ENCODE peak calls at places on chromosomes 2 and 18, in four cellular contexts. One of them, this sample, is unnamed.

GRCh38 chr18:13202571-13202970 is 16.0 kb upstream of the LDLRAD4 start:
- DNase-seq in glutamatergic neuron: no peak
- DNase-seq in progenitor cell of endocrine pancreas: no peak
- DNase-seq in stomach: no peak
- DNase-seq in this sample: no peak

GRCh38 chr2:128445533-128445900 is 126.8 kb upstream of the HS6ST1 start:
- DNase-seq in glutamatergic neuron: no peak
- DNase-seq in progenitor cell of endocrine pancreas: no peak
- DNase-seq in stomach: peak
- DNase-seq in this sample: no peak

GRCh38 chr18:28176933-28177827 is at the start of gene CDH2:
- DNase-seq in glutamatergic neuron: peak
- DNase-seq in progenitor cell of endocrine pancreas: peak
- DNase-seq in stomach: peak
- DNase-seq in this sample: peak

GRCh38 chr2:212939777-212940531 is 211.5 kb downstream of the IKZF2 start:
- DNase-seq in glutamatergic neuron: no peak
- DNase-seq in progenitor cell of endocrine pancreas: no peak
- DNase-seq in stomach: peak
- DNase-seq in this sample: no peak

GRCh38 chr2:165794520-165794882 is 454 bp upstream of the GALNT3 start:
- DNase-seq in glutamatergic neuron: peak
- DNase-seq in progenitor cell of endocrine pancreas: no peak
- DNase-seq in stomach: peak
- DNase-seq in this sample: peak

GRCh38 chr2:239337122-239337876 is 63.5 kb downstream of the HDAC4 start:
- DNase-seq in glutamatergic neuron: no peak
- DNase-seq in progenitor cell of endocrine pancreas: no peak
- DNase-seq in stomach: no peak
- DNase-seq in this sample: no peak

GRCh38 chr2:225465827-225466226 is 66.3 kb downstream of the NYAP2 start:
- DNase-seq in glutamatergic neuron: no peak
- DNase-seq in progenitor cell of endocrine pancreas: no peak
- DNase-seq in stomach: no peak
- DNase-seq in this sample: no peak

GRCh38 chr2:238567996-238568395 is 141.3 kb downstream of the ASB1 start:
- DNase-seq in glutamatergic neuron: no peak
- DNase-seq in progenitor cell of endocrine pancreas: no peak
- DNase-seq in stomach: no peak
- DNase-seq in this sample: no peak

GRCh38 chr2:24104110-24104650 is 19.0 kb downstream of the PFN4 start:
- DNase-seq in glutamatergic neuron: no peak
- DNase-seq in progenitor cell of endocrine pancreas: no peak
- DNase-seq in stomach: no peak
- DNase-seq in this sample: no peak

GRCh38 chr2:136920652-136921333 is 155.4 kb downstream of the THSD7B start:
- DNase-seq in glutamatergic neuron: peak
- DNase-seq in progenitor cell of endocrine pancreas: no peak
- DNase-seq in stomach: no peak
- DNase-seq in this sample: no peak

GRCh38 chr2:128198666-128199065 is 107.7 kb downstream of the UGGT1 start:
- DNase-seq in glutamatergic neuron: no peak
- DNase-seq in progenitor cell of endocrine pancreas: no peak
- DNase-seq in stomach: no peak
- DNase-seq in this sample: no peak

GRCh38 chr2:186060744-186061143 is 322.1 kb downstream of the FSIP2 start:
- DNase-seq in glutamatergic neuron: no peak
- DNase-seq in progenitor cell of endocrine pancreas: no peak
- DNase-seq in stomach: no peak
- DNase-seq in this sample: no peak

GRCh38 chr2:149221898-149222297 is 108.5 kb upstream of the LYPD6 start:
- DNase-seq in glutamatergic neuron: peak
- DNase-seq in progenitor cell of endocrine pancreas: no peak
- DNase-seq in stomach: no peak
- DNase-seq in this sample: no peak

GRCh38 chr2:176830362-176830761 is 382.2 kb upstream of the HNRNPA3 start:
- DNase-seq in glutamatergic neuron: no peak
- DNase-seq in progenitor cell of endocrine pancreas: no peak
- DNase-seq in stomach: no peak
- DNase-seq in this sample: peak

GRCh38 chr2:57190007-57190406 is 856.6 kb upstream of the VRK2 start:
- DNase-seq in glutamatergic neuron: no peak
- DNase-seq in progenitor cell of endocrine pancreas: no peak
- DNase-seq in stomach: no peak
- DNase-seq in this sample: no peak

GRCh38 chr2:170324640-170325046 is 146.7 kb downstream of the MYO3B start:
- DNase-seq in glutamatergic neuron: peak
- DNase-seq in progenitor cell of endocrine pancreas: peak
- DNase-seq in stomach: peak
- DNase-seq in this sample: peak

GRCh38 chr2:86563650-86564061 is 413 bp upstream of the CHMP3 start:
- DNase-seq in glutamatergic neuron: no peak
- DNase-seq in progenitor cell of endocrine pancreas: no peak
- DNase-seq in stomach: no peak
- DNase-seq in this sample: no peak

GRCh38 chr2:25222475-25223121 is 54.2 kb upstream of the POMC start:
- DNase-seq in glutamatergic neuron: no peak
- DNase-seq in progenitor cell of endocrine pancreas: no peak
- DNase-seq in stomach: no peak
- DNase-seq in this sample: no peak

GRCh38 chr2:168346725-168347477 is 99.5 kb upstream of the STK39 start:
- DNase-seq in glutamatergic neuron: peak
- DNase-seq in progenitor cell of endocrine pancreas: peak
- DNase-seq in stomach: peak
- DNase-seq in this sample: peak

GRCh38 chr2:73739101-73739500 is 2.0 kb upstream of the TPRKB start:
- DNase-seq in glutamatergic neuron: no peak
- DNase-seq in progenitor cell of endocrine pancreas: no peak
- DNase-seq in stomach: no peak
- DNase-seq in this sample: no peak

GRCh38 chr2:8119782-8120551 is 561.9 kb upstream of the ID2 start:
- DNase-seq in glutamatergic neuron: no peak
- DNase-seq in progenitor cell of endocrine pancreas: no peak
- DNase-seq in stomach: no peak
- DNase-seq in this sample: no peak

GRCh38 chr2:3447789-3448317 is 68.4 kb downstream of the TRAPPC12 start:
- DNase-seq in glutamatergic neuron: no peak
- DNase-seq in progenitor cell of endocrine pancreas: no peak
- DNase-seq in stomach: no peak
- DNase-seq in this sample: no peak

GRCh38 chr2:108607706-108608301 is 73.5 kb downstream of the LIMS1 start:
- DNase-seq in glutamatergic neuron: no peak
- DNase-seq in progenitor cell of endocrine pancreas: no peak
- DNase-seq in stomach: peak
- DNase-seq in this sample: peak

GRCh38 chr2:144650886-144651285 is 131.0 kb upstream of the ZEB2 start:
- DNase-seq in glutamatergic neuron: no peak
- DNase-seq in progenitor cell of endocrine pancreas: no peak
- DNase-seq in stomach: no peak
- DNase-seq in this sample: no peak

GRCh38 chr18:40037386-40037785 is 1917.6 kb upstream of the PIK3C3 start:
- DNase-seq in glutamatergic neuron: no peak
- DNase-seq in progenitor cell of endocrine pancreas: no peak
- DNase-seq in stomach: no peak
- DNase-seq in this sample: no peak

GRCh38 chr2:218476676-218477075 is 57.8 kb downstream of the VIL1 start:
- DNase-seq in glutamatergic neuron: no peak
- DNase-seq in progenitor cell of endocrine pancreas: no peak
- DNase-seq in stomach: no peak
- DNase-seq in this sample: no peak

GRCh38 chr2:62152000-62152399 is 43.9 kb upstream of the B3GNT2 start:
- DNase-seq in glutamatergic neuron: no peak
- DNase-seq in progenitor cell of endocrine pancreas: no peak
- DNase-seq in stomach: no peak
- DNase-seq in this sample: no peak

GRCh38 chr18:37536646-37537045 is 29.0 kb downstream of the CELF4 start:
- DNase-seq in glutamatergic neuron: no peak
- DNase-seq in progenitor cell of endocrine pancreas: no peak
- DNase-seq in stomach: no peak
- DNase-seq in this sample: no peak

GRCh38 chr18:79488311-79489047 is 92.7 kb downstream of the NFATC1 start:
- DNase-seq in glutamatergic neuron: no peak
- DNase-seq in progenitor cell of endocrine pancreas: no peak
- DNase-seq in stomach: no peak
- DNase-seq in this sample: peak

GRCh38 chr18:11160303-11160702 is 10.9 kb upstream of the PIEZO2 start:
- DNase-seq in glutamatergic neuron: no peak
- DNase-seq in progenitor cell of endocrine pancreas: no peak
- DNase-seq in stomach: no peak
- DNase-seq in this sample: no peak

DNA sequence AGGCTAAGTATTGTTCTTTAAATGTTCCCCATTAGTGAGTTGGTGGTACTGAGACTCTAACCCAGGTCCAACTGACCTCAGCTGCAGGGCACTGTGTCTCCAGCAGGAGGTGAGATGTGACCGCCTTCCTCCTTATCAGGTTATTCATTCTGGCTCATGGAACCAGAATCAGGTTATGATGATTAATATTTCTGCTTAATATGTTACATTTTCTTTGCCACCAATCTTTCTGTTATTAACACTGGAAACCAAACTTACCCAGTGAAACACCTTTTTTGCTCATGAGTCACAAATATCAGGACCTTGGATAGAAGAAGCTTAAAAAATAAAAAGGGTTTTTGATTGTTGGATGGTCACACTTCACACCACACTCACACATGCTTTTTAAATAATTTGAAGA is 85.4 kb downstream of the DPP4 start:
- DNase-seq in glutamatergic neuron: no peak
- DNase-seq in progenitor cell of endocrine pancreas: no peak
- DNase-seq in stomach: no peak
- DNase-seq in this sample: no peak
- TF ChIP-seq CTCF in glutamatergic neuron: no peak
- TF ChIP-seq CTCF in progenitor cell of endocrine pancreas: peak
- TF ChIP-seq CTCF in stomach: no peak
- TF ChIP-seq CTCF in this sample: peak

DNA sequence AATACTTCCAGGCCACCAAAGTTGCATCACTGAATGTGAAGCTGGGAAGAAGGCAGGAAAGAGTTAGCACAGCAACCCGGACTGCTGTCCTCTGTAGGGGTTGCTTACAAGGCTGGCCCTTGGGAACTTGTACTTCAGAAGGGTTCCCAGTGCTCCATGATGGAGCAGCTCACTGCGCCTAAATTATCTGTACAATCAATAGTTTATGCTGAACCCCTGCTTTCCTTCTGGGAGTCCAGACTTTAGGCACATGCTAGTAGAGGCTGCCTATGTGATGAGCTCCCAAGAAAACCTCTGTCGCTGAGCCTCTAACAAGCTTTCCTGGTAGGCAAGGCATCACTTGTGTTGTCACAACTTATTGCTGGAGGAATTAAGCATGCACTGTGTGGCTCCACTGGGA is 34.3 kb downstream of the XDH start:
- DNase-seq in glutamatergic neuron: no peak
- DNase-seq in progenitor cell of endocrine pancreas: no peak
- DNase-seq in stomach: no peak
- DNase-seq in this sample: no peak
- TF ChIP-seq CTCF in glutamatergic neuron: no peak
- TF ChIP-seq CTCF in progenitor cell of endocrine pancreas: no peak
- TF ChIP-seq CTCF in stomach: no peak
- TF ChIP-seq CTCF in this sample: no peak

GRCh38 chr2:5977477-5977876 is 285.3 kb downstream of the SOX11 start:
- DNase-seq in glutamatergic neuron: no peak
- DNase-seq in progenitor cell of endocrine pancreas: no peak
- DNase-seq in stomach: no peak
- DNase-seq in this sample: no peak
- TF ChIP-seq CTCF in glutamatergic neuron: no peak
- TF ChIP-seq CTCF in progenitor cell of endocrine pancreas: no peak
- TF ChIP-seq CTCF in stomach: no peak
- TF ChIP-seq CTCF in this sample: no peak

GRCh38 chr2:151159109-151159690 is 102.5 kb downstream of the RBM43 start:
- DNase-seq in glutamatergic neuron: no peak
- DNase-seq in progenitor cell of endocrine pancreas: no peak
- DNase-seq in stomach: no peak
- DNase-seq in this sample: no peak

GRCh38 chr2:151156431-151156830 is 105.2 kb downstream of the RBM43 start:
- DNase-seq in glutamatergic neuron: no peak
- DNase-seq in progenitor cell of endocrine pancreas: no peak
- DNase-seq in stomach: no peak
- DNase-seq in this sample: peak

GRCh38 chr2:151166410-151166809 is 95.3 kb downstream of the RBM43 start:
- DNase-seq in glutamatergic neuron: no peak
- DNase-seq in progenitor cell of endocrine pancreas: no peak
- DNase-seq in stomach: no peak
- DNase-seq in this sample: no peak

GRCh38 chr2:151156943-151157705 is 104.5 kb downstream of the RBM43 start:
- DNase-seq in glutamatergic neuron: no peak
- DNase-seq in progenitor cell of endocrine pancreas: no peak
- DNase-seq in stomach: no peak
- DNase-seq in this sample: no peak

GRCh38 chr2:151162185-151162584 is 99.5 kb downstream of the RBM43 start:
- DNase-seq in glutamatergic neuron: no peak
- DNase-seq in progenitor cell of endocrine pancreas: no peak
- DNase-seq in stomach: no peak
- DNase-seq in this sample: no peak
- TF ChIP-seq CTCF in glutamatergic neuron: no peak
- TF ChIP-seq CTCF in progenitor cell of endocrine pancreas: no peak
- TF ChIP-seq CTCF in stomach: no peak
- TF ChIP-seq CTCF in this sample: no peak